ENCODE peak calls at places on chromosomes 16 and 17, in four cellular contexts. P is breast epithelium, H is fibroblast of the aortic adventitia, L is lower leg skin. V is an unnamed sample.

GRCh38 chr16:59341368-59341767 is 607.3 kb upstream of the GOT2 start:
- DNase-seq in L (no peak), P (no peak), H (no peak), V (no peak)

GRCh38 chr16:46897471-46897870 is 13.3 kb downstream of the GPT2 start:
- DNase-seq in H (no peak), L (no peak), P (no peak), V (no peak)

GRCh38 chr17:19386276-19386863 is 620 bp downstream of the MFAP4 start:
- DNase-seq in L (peak), P (no peak), H (peak), V (no peak)

GRCh38 chr17:46827274-46827673 is 8.8 kb upstream of the WNT3 start:
- DNase-seq in P (no peak), L (no peak), H (no peak), V (no peak)

GRCh38 chr16:88552166-88552565 is 18.0 kb upstream of the ZC3H18 start:
- DNase-seq in H (no peak), P (no peak), L (no peak), V (no peak)

GRCh38 chr17:61209524-61209923 is 190.1 kb upstream of the TBX2 start:
- DNase-seq in L (no peak), H (no peak), P (no peak), V (no peak)

GRCh38 chr16:2468725-2469398 is 2.2 kb upstream of the NTN3 start:
- DNase-seq in H (no peak), P (no peak), L (no peak), V (peak)

GRCh38 chr17:61267847-61268246 is 131.8 kb upstream of the TBX2 start:
- DNase-seq in L (no peak), P (no peak), H (no peak), V (no peak)

GRCh38 chr17:44374306-44375195 is 10.9 kb upstream of the FAM171A2 start:
- DNase-seq in H (no peak), L (no peak), P (no peak), V (peak)

GRCh38 chr17:70099884-70100283 is 24.9 kb downstream of the KCNJ16 start:
- DNase-seq in P (no peak), L (no peak), H (no peak), V (no peak)

GRCh38 chr17:17028059-17028877 is 14.0 kb upstream of the MPRIP start:
- DNase-seq in L (peak), H (peak), P (peak), V (peak)

GRCh38 chr17:7704601-7705268 is at the start of gene EFNB3:
- DNase-seq in L (no peak), P (no peak), H (peak), V (peak)

GRCh38 chr16:24129412-24129918 is 126.7 kb upstream of the CACNG3 start:
- DNase-seq in P (no peak), L (no peak), H (no peak), V (no peak)

GRCh38 chr17:622356-622755 is 92.3 kb downstream of the VPS53 start:
- DNase-seq in L (no peak), H (no peak), P (no peak), V (no peak)

GRCh38 chr16:69839240-69839688 is 77.1 kb downstream of the WWP2 start:
- DNase-seq in H (no peak), P (no peak), L (no peak), V (no peak)

GRCh38 chr17:83080641-83081560 is 1.5 kb downstream of the METRNL start:
- DNase-seq in H (no peak), P (no peak), L (no peak), V (no peak)

GRCh38 chr16:27241658-27242057 is 26.9 kb downstream of the NSMCE1 start:
- DNase-seq in H (no peak), P (no peak), L (no peak), V (no peak)

GRCh38 chr17:44906010-44906646 is 6.9 kb upstream of the EFTUD2 start:
- DNase-seq in P (no peak), L (no peak), H (peak), V (peak)

GRCh38 chr17:63035271-63035670 is 69.2 kb downstream of the TANC2 start:
- DNase-seq in P (no peak), L (no peak), H (peak), V (no peak)

GRCh38 chr17:73232587-73233373 is 28.9 kb downstream of the CPSF4L start:
- DNase-seq in P (no peak), L (peak), H (peak), V (peak)

GRCh38 chr17:1069847-1070246 is 72.9 kb downstream of the TIMM22 start:
- DNase-seq in P (no peak), L (no peak), H (no peak), V (no peak)

GRCh38 chr17:77125432-77125901 is 15.3 kb upstream of the SEC14L1 start:
- DNase-seq in H (peak), P (no peak), L (no peak), V (no peak)

DNA sequence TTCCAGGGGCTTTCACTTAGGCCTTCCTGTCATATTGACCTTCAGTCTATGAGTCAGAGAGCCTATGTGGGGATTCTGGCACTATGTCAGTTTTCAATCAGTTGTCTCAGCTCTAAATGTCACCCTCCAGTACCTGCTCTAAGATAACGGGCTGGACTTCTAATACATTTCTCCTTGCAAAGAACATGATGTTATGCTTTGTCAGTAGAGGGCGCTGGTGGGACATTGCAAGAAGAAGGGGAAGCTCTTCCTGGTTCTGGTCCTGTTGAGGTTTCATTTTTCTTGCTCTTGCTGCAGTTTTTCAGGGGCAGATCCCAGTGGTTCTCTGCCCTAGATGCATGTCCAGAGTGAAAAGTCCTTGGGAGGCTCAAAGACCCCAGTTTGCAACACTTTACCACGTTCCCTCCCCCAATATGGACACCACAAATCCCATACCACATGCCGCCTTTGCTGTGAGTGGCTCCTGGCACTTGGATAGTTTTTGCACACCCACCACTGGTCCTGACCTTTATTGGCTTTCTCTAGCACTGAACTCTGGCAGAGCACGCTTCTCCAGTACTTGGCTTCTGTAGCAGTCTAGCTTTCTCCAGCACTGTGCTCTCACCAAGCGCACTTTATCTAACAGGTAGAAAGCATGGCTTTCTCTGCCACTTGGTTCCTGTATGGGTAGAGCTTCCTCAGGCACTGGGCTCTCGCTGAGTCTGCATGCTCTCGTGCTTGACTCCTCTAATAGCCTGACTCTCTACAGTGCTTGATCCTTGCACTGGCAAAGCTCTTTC is 49.0 kb downstream of the BCL7C start:
- DNase-seq in H (peak), L (peak), P (peak), V (peak)
- H3K4me3 ChIP-seq in H (peak), L (no peak), P (peak), V (no peak)

DNA sequence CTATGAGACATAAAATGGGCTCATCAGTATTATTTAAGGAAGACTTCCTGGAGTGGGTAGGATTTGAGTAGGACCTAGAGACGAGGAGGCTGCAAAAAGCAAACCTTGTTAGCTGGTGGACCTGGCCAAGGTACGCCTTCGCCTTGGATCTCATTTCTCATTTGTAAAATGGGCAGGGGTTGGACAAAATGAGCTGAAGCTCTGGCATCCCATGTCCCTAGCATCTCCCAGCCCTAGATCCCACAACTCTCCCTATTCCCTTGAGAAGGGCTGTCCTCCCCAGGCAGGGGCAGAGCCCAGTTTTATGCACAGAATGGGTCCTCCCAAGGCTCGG is 306 bp upstream of the SPATA20 start:
- DNase-seq in H (no peak), P (no peak), L (no peak), V (no peak)
- H3K4me3 ChIP-seq in H (peak), P (peak), L (no peak), V (no peak)

GRCh38 chr16:22670551-22670970 is 143.4 kb upstream of the HS3ST2 start:
- DNase-seq in H (no peak), L (no peak), P (no peak), V (peak)
- H3K4me3 ChIP-seq in H (no peak), L (no peak), P (no peak), V (no peak)

GRCh38 chr17:48583708-48584582 is 5.8 kb upstream of the HOXB4 start:
- DNase-seq in H (peak), P (no peak), L (no peak), V (no peak)
- H3K4me3 ChIP-seq in H (peak), P (no peak), L (no peak), V (no peak)

GRCh38 chr17:2784864-2785263 is 11.4 kb upstream of the RAP1GAP2 start:
- DNase-seq in L (no peak), P (no peak), H (no peak), V (no peak)

GRCh38 chr17:2782030-2782429 is 14.2 kb upstream of the RAP1GAP2 start:
- DNase-seq in P (no peak), L (no peak), H (no peak), V (no peak)

GRCh38 chr17:2780931-2781454 is 15.2 kb upstream of the RAP1GAP2 start:
- DNase-seq in P (no peak), L (no peak), H (no peak), V (no peak)

GRCh38 chr17:2786176-2786881 is 9.9 kb upstream of the RAP1GAP2 start:
- DNase-seq in H (peak), L (peak), P (peak), V (peak)

GRCh38 chr17:2783310-2784030 is 12.8 kb upstream of the RAP1GAP2 start:
- DNase-seq in L (no peak), H (no peak), P (no peak), V (no peak)
- H3K4me3 ChIP-seq in L (no peak), H (no peak), P (no peak), V (no peak)

GRCh38 chr16:56859636-56860035 is 5.4 kb upstream of the SLC12A3 start:
- DNase-seq in H (no peak), P (no peak), L (no peak), V (no peak)
- H3K4me3 ChIP-seq in H (no peak), P (no peak), L (no peak), V (no peak)

GRCh38 chr16:22352119-22352518 is 22.3 kb downstream of the CDR2 start:
- DNase-seq in H (no peak), L (no peak), P (no peak), V (no peak)

GRCh38 chr16:22352726-22353125 is 21.7 kb downstream of the CDR2 start:
- DNase-seq in L (no peak), P (no peak), H (no peak), V (no peak)

GRCh38 chr16:22355487-22355908 is 18.9 kb downstream of the CDR2 start:
- DNase-seq in H (no peak), L (no peak), P (no peak), V (no peak)

GRCh38 chr16:22353933-22354541 is 20.4 kb downstream of the CDR2 start:
- DNase-seq in L (no peak), P (no peak), H (no peak), V (no peak)

GRCh38 chr16:22353188-22353919 is 21.1 kb downstream of the CDR2 start:
- DNase-seq in L (no peak), H (peak), P (no peak), V (no peak)
- H3K4me3 ChIP-seq in L (no peak), H (no peak), P (no peak), V (no peak)

DNA sequence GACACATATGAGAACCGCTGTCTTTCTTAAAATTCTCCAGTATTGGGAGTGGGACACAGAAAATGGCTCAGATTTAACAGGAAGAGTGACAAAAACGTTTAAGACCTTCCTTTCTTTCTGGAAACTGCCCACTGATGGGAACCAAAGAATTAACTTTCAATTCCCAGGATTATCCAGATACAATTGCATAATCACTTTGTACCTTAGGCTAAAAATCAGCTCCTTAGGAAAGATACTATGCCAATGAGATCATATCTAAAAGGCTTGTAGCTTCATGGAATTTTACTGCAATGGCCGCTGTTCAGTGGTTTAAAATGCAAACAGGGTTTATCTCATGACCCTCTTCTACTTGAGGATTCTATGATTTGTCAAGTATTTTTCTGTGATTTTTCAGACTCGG is 31.4 kb upstream of the ERN1 start:
- DNase-seq in P (no peak), H (no peak), L (no peak), V (no peak)
- H3K4me3 ChIP-seq in P (no peak), H (no peak), L (no peak), V (no peak)

GRCh38 chr17:50133028-50133768 is 3.2 kb upstream of the SAMD14 start:
- DNase-seq in P (no peak), H (no peak), L (no peak), V (no peak)
- H3K4me3 ChIP-seq in P (no peak), H (no peak), L (no peak), V (no peak)

V was measured in WERI-Rb-1.